ENCODE peak calls at places on chromosomes 16 and 17, in seven cellular contexts. L is body of pancreas, P is heart left ventricle, J is keratinocyte, S is upper lobe of left lung, K is heart right ventricle, Q is cardiac muscle cell. M is an unnamed sample.
A peak's percentile ranks its signal among the peaks of the same experiment; 100 is the strongest.

GRCh38 chr17:72460711-72461110 is 339.9 kb downstream of the SOX9 start:
- DNase-seq in Q (no peak), J (no peak), P (no peak), K (no peak), S (no peak), L (no peak), M (no peak)

GRCh38 chr17:36949461-36949927 is 740 bp downstream of the AATF start:
- DNase-seq in K (no peak), P (no peak), S (no peak), L (no peak), Q (no peak), J (no peak), M (no peak)

GRCh38 chr16:78227855-78228254 is 128.4 kb downstream of the WWOX start:
- DNase-seq in Q (peak; percentile 17), J (no peak), P (no peak), S (no peak), L (no peak), K (no peak), M (peak; percentile 36)

GRCh38 chr16:66484453-66485213 is 57.5 kb downstream of the BEAN1 start:
- DNase-seq in L (no peak), J (no peak), S (no peak), Q (no peak), K (no peak), P (no peak), M (no peak)

GRCh38 chr16:81551141-81551808 is 106.7 kb downstream of the CMIP start:
- DNase-seq in L (no peak), J (no peak), P (no peak), Q (no peak), K (no peak), S (no peak), M (peak; percentile 37)

GRCh38 chr16:75486014-75486404 is 9.2 kb downstream of the CHST6 start:
- DNase-seq in K (no peak), P (no peak), L (no peak), Q (no peak), J (peak; percentile 99), S (no peak), M (no peak)

GRCh38 chr17:32497431-32498205 is 10.8 kb downstream of the CDK5R1 start:
- DNase-seq in K (no peak), Q (no peak), L (no peak), P (peak; percentile 21), J (no peak), S (no peak), M (peak; percentile 56)

GRCh38 chr16:15509593-15510520 is 75.5 kb downstream of the BMERB1 start:
- DNase-seq in P (no peak), S (no peak), Q (no peak), L (no peak), K (no peak), J (no peak), M (peak; percentile 55)

GRCh38 chr16:21167360-21167759 is 8.9 kb downstream of the LDAF1 start:
- DNase-seq in J (no peak), K (no peak), S (no peak), L (no peak), P (no peak), Q (no peak), M (peak; percentile 94)

GRCh38 chr16:21646721-21647561 is 5.5 kb downstream of the IGSF6 start:
- DNase-seq in Q (no peak), P (no peak), K (no peak), L (no peak), S (peak; percentile 33), J (no peak), M (no peak)

GRCh38 chr17:39738568-39738901 is 797 bp downstream of the GRB7 start:
- DNase-seq in P (no peak), S (peak; percentile 67), J (no peak), L (peak; percentile 70), Q (no peak), K (no peak), M (no peak)

GRCh38 chr16:74372369-74372768 is 3.7 kb upstream of the NPIPB15 start:
- DNase-seq in Q (no peak), K (no peak), J (no peak), S (no peak), L (no peak), P (no peak), M (no peak)

GRCh38 chr16:57096192-57096591 is 3.8 kb downstream of the CPNE2 start:
- DNase-seq in K (no peak), L (no peak), J (no peak), Q (no peak), S (no peak), P (no peak), M (no peak)

GRCh38 chr16:2208308-2208707 is 2.4 kb downstream of the BRICD5 start:
- DNase-seq in J (no peak), K (no peak), Q (no peak), L (no peak), P (no peak), S (no peak), M (no peak)

GRCh38 chr17:82248815-82249638 is 20.2 kb downstream of the SLC16A3 start:
- DNase-seq in L (no peak), K (no peak), P (peak; percentile 23), J (no peak), Q (no peak), S (no peak), M (no peak)

GRCh38 chr16:2196162-2196980 is at the start of gene CASKIN1:
- DNase-seq in Q (peak; percentile 77), J (no peak), S (no peak), P (no peak), L (no peak), K (no peak), M (no peak)

GRCh38 chr16:17470871-17471744 is at the start of gene XYLT1:
- DNase-seq in J (peak; percentile 93), Q (peak; percentile 69), L (peak; percentile 72), P (peak; percentile 57), S (peak; percentile 45), K (peak; percentile 53), M (peak; percentile 77)

DNA sequence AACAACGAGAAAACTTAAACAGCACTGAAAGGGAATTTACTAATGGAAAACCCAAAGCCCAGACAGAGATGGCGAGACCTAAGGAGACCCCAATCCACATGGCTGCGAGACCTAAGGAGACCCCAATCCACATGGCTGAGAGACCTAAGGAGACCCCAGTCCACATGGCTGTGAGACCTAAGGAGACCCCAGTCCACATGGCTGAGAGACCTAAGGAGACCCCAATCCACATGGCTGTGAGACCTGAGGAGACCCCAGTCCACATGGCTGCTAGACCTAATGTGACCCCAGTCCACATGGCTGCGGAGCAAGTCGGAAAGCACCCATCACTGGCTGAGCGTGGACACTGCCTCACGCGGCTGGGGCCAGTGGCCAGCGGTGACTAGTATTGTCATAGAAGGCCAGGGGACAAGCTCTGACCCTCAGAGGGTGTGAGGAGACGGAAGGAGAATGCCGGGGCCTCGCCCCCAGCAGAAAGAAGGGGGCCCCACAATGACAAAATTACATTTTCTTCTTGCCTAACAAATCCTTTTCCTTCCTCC is 241.8 kb downstream of the C16orf95 start:
- DNase-seq in J (no peak), K (no peak), P (no peak), L (no peak), S (no peak), Q (no peak), M (no peak)
- H3K27ac ChIP-seq in J (no peak overlapping the region), K (no peak overlapping the region), P (no peak overlapping the region), L (no peak overlapping the region), S (no peak overlapping the region), Q (no peak overlapping the region), M (no peak overlapping the region)

DNA sequence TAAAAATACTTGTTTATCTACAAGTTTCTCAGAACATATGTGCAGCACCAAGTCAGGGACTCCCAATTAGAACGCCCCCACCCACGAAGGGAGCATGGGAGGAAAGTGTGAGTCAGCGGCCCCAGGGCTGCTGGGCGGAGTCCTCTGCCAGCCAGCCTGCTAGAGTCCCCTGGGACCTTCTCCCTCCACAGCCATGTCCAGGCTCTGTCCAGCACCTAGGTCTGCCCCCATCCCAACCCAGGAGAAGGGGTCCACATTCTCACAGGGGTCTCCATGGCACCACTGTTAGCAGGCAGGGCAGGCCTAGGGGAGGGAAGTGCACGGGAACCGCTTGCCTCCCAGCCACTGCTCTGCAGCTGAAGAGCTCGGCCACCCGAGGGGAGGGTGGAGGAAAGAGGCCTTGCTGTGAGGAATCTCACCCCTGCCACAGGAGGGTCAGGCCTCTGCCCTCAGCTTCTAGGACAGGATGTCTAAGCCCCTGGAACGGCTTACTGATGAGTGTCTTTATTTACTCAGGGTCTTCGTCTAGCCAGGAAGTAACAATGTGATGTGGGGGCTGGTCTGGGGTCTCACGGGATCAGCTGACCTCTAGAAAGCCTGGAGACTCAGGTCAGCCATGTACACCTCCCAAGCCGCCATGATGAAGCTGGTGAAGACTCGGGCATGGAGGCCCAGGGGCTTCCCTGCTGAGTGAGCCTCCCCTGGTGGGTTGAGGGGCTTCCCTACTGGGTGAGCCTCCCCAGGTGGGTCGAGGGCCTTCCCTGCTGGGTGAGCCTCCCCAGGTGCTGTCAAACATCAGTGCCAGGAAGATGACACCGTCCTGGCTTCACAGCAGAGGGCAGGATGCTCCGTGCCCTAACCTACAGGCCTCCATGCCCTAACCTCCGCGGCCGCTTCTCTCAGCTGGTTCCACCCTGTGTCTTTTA is 190.3 kb downstream of the RBFOX3 start:
- DNase-seq in K (no peak), J (no peak), S (no peak), Q (peak; percentile 12), P (no peak), L (no peak), M (peak; percentile 26)
- H3K4me1 ChIP-seq in K (no peaks in the 10 kb centered on the region), J (no peaks in the 10 kb centered on the region), S (no peaks in the 10 kb centered on the region), Q (no peaks in the 10 kb centered on the region), P (no peaks in the 10 kb centered on the region), L (no peaks in the 10 kb centered on the region), M (peaks cover 3% of the 10 kb centered on the region)

GRCh38 chr16:9102379-9102778 is 10.9 kb downstream of the HAPSTR1 start:
- DNase-seq in P (no peak), S (no peak), Q (no peak), J (no peak), K (no peak), L (no peak), M (peak; percentile 54)
- H3K27ac ChIP-seq in P (no peak overlapping the region), S (no peak overlapping the region), Q (no peak overlapping the region), J (peak overlapping the region; percentile 16), K (no peak overlapping the region), L (no peak overlapping the region), M (peak overlapping the region; percentile 61)

GRCh38 chr17:58399974-58400373 is 17.4 kb downstream of the RNF43 start:
- DNase-seq in S (no peak), K (no peak), Q (no peak), L (no peak), J (no peak), P (no peak), M (no peak)
- H3K4me1 ChIP-seq in S (no peaks in the 10 kb centered on the region), K (no peaks in the 10 kb centered on the region), Q (peaks cover 22% of the 10 kb centered on the region), L (peaks cover 25% of the 10 kb centered on the region), J (peaks cover 57% of the 10 kb centered on the region), P (no peaks in the 10 kb centered on the region), M (peaks cover 4% of the 10 kb centered on the region)

M was measured in SJSA1.